ENCODE peak calls at places on chromosomes 12 and 14, in seven cellular contexts. One of them, this sample, is unnamed.

GRCh38 chr12:14171111-14171510 is 189.7 kb upstream of the GRIN2B start:
- DNase-seq in upper lobe of right lung: no peak
- DNase-seq in WTC11: no peak
- DNase-seq in colonic mucosa: no peak
- DNase-seq in left ventricle myocardium inferior: no peak
- DNase-seq in dorsolateral prefrontal cortex: no peak
- DNase-seq in heart left ventricle: no peak
- DNase-seq in this sample: no peak

GRCh38 chr12:75641031-75641780 is 129.8 kb upstream of the KRR1 start:
- DNase-seq in upper lobe of right lung: no peak
- DNase-seq in WTC11: no peak
- DNase-seq in colonic mucosa: no peak
- DNase-seq in left ventricle myocardium inferior: no peak
- DNase-seq in dorsolateral prefrontal cortex: no peak
- DNase-seq in heart left ventricle: no peak
- DNase-seq in this sample: no peak

GRCh38 chr14:92496458-92496857 is 17.1 kb upstream of the RIN3 start:
- DNase-seq in upper lobe of right lung: no peak
- DNase-seq in WTC11: no peak
- DNase-seq in colonic mucosa: peak
- DNase-seq in left ventricle myocardium inferior: no peak
- DNase-seq in dorsolateral prefrontal cortex: no peak
- DNase-seq in heart left ventricle: no peak
- DNase-seq in this sample: no peak

GRCh38 chr12:108040968-108041367 is 88.1 kb upstream of the WSCD2 start:
- DNase-seq in upper lobe of right lung: no peak
- DNase-seq in WTC11: no peak
- DNase-seq in colonic mucosa: no peak
- DNase-seq in left ventricle myocardium inferior: no peak
- DNase-seq in dorsolateral prefrontal cortex: no peak
- DNase-seq in heart left ventricle: no peak
- DNase-seq in this sample: no peak

GRCh38 chr14:57816568-57817284 is 49.2 kb downstream of the SLC35F4 start:
- DNase-seq in upper lobe of right lung: no peak
- DNase-seq in WTC11: no peak
- DNase-seq in colonic mucosa: no peak
- DNase-seq in left ventricle myocardium inferior: no peak
- DNase-seq in dorsolateral prefrontal cortex: no peak
- DNase-seq in heart left ventricle: no peak
- DNase-seq in this sample: no peak

GRCh38 chr12:98002887-98003493 is 512.4 kb upstream of the TMPO start:
- DNase-seq in upper lobe of right lung: no peak
- DNase-seq in WTC11: peak
- DNase-seq in colonic mucosa: peak
- DNase-seq in left ventricle myocardium inferior: no peak
- DNase-seq in dorsolateral prefrontal cortex: no peak
- DNase-seq in heart left ventricle: no peak
- DNase-seq in this sample: peak

GRCh38 chr12:111413442-111414086 is 7.8 kb downstream of the SH2B3 start:
- DNase-seq in upper lobe of right lung: no peak
- DNase-seq in WTC11: no peak
- DNase-seq in colonic mucosa: no peak
- DNase-seq in left ventricle myocardium inferior: peak
- DNase-seq in dorsolateral prefrontal cortex: no peak
- DNase-seq in heart left ventricle: peak
- DNase-seq in this sample: no peak

GRCh38 chr14:105894125-105894977 is 368.0 kb downstream of the TMEM121 start:
- DNase-seq in upper lobe of right lung: peak
- DNase-seq in WTC11: peak
- DNase-seq in colonic mucosa: no peak
- DNase-seq in left ventricle myocardium inferior: peak
- DNase-seq in dorsolateral prefrontal cortex: no peak
- DNase-seq in heart left ventricle: peak
- DNase-seq in this sample: no peak

GRCh38 chr12:27014085-27014858 is at the start of gene TM7SF3:
- DNase-seq in upper lobe of right lung: peak
- DNase-seq in WTC11: peak
- DNase-seq in colonic mucosa: peak
- DNase-seq in left ventricle myocardium inferior: peak
- DNase-seq in dorsolateral prefrontal cortex: peak
- DNase-seq in heart left ventricle: peak
- DNase-seq in this sample: peak

GRCh38 chr14:71654810-71655209 is 277.4 kb upstream of the RGS6 start:
- DNase-seq in upper lobe of right lung: no peak
- DNase-seq in WTC11: no peak
- DNase-seq in colonic mucosa: no peak
- DNase-seq in left ventricle myocardium inferior: no peak
- DNase-seq in dorsolateral prefrontal cortex: no peak
- DNase-seq in heart left ventricle: no peak
- DNase-seq in this sample: no peak

GRCh38 chr12:53985358-53985899 is 483 bp downstream of the HOXC10 start:
- DNase-seq in upper lobe of right lung: peak
- DNase-seq in WTC11: no peak
- DNase-seq in colonic mucosa: no peak
- DNase-seq in left ventricle myocardium inferior: no peak
- DNase-seq in dorsolateral prefrontal cortex: no peak
- DNase-seq in heart left ventricle: no peak
- DNase-seq in this sample: no peak

GRCh38 chr12:45388545-45388944 is 172.7 kb downstream of the ANO6 start:
- DNase-seq in upper lobe of right lung: no peak
- DNase-seq in WTC11: no peak
- DNase-seq in colonic mucosa: peak
- DNase-seq in left ventricle myocardium inferior: no peak
- DNase-seq in dorsolateral prefrontal cortex: no peak
- DNase-seq in heart left ventricle: no peak
- DNase-seq in this sample: no peak

GRCh38 chr14:87133073-87133815 is 859.7 kb downstream of the GALC start:
- DNase-seq in upper lobe of right lung: no peak
- DNase-seq in WTC11: no peak
- DNase-seq in colonic mucosa: peak
- DNase-seq in left ventricle myocardium inferior: peak
- DNase-seq in dorsolateral prefrontal cortex: no peak
- DNase-seq in heart left ventricle: peak
- DNase-seq in this sample: no peak

GRCh38 chr12:94798107-94798506 is 147.8 kb upstream of the TMCC3 start:
- DNase-seq in upper lobe of right lung: no peak
- DNase-seq in WTC11: no peak
- DNase-seq in colonic mucosa: no peak
- DNase-seq in left ventricle myocardium inferior: no peak
- DNase-seq in dorsolateral prefrontal cortex: no peak
- DNase-seq in heart left ventricle: no peak
- DNase-seq in this sample: no peak

GRCh38 chr12:91127296-91127695 is 16.0 kb upstream of the LUM start:
- DNase-seq in upper lobe of right lung: no peak
- DNase-seq in WTC11: no peak
- DNase-seq in colonic mucosa: no peak
- DNase-seq in left ventricle myocardium inferior: no peak
- DNase-seq in dorsolateral prefrontal cortex: no peak
- DNase-seq in heart left ventricle: no peak
- DNase-seq in this sample: no peak

GRCh38 chr14:73467800-73468199 is 9.5 kb upstream of the NUMB start:
- DNase-seq in upper lobe of right lung: no peak
- DNase-seq in WTC11: no peak
- DNase-seq in colonic mucosa: no peak
- DNase-seq in left ventricle myocardium inferior: no peak
- DNase-seq in dorsolateral prefrontal cortex: no peak
- DNase-seq in heart left ventricle: no peak
- DNase-seq in this sample: no peak

DNA sequence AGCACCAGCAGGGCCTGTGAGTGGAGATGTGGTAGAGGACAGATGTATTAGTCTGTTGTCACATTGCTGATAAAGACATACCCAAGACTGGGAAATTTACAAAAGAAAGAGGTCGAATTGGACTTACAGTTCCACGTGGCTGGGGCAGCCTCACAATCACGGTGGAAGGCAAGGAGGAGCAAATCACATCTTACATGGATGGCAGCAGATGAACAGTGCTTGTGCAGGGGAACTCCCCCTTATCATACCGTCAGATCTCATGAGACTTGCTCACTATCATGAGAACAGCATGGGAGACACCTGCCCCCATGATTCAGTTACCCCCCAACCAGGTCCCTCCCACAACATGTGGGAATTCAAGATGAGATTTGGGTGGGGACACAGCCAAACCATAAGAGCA is 361.9 kb downstream of the VRK1 start:
- DNase-seq in upper lobe of right lung: no peak
- DNase-seq in WTC11: no peak
- DNase-seq in colonic mucosa: no peak
- DNase-seq in left ventricle myocardium inferior: no peak
- DNase-seq in dorsolateral prefrontal cortex: no peak
- DNase-seq in heart left ventricle: no peak
- DNase-seq in this sample: no peak
- TF ChIP-seq CTCF in upper lobe of right lung: no peak
- TF ChIP-seq CTCF in WTC11: no peak
- TF ChIP-seq CTCF in colonic mucosa: no peak
- TF ChIP-seq CTCF in left ventricle myocardium inferior: no peak
- TF ChIP-seq CTCF in dorsolateral prefrontal cortex: no peak
- TF ChIP-seq CTCF in heart left ventricle: no peak
- TF ChIP-seq CTCF in this sample: no peak

GRCh38 chr12:57846285-57846576 is 298 bp downstream of the CTDSP2 start:
- DNase-seq in upper lobe of right lung: no peak
- DNase-seq in WTC11: no peak
- DNase-seq in colonic mucosa: no peak
- DNase-seq in left ventricle myocardium inferior: no peak
- DNase-seq in dorsolateral prefrontal cortex: no peak
- DNase-seq in heart left ventricle: no peak
- DNase-seq in this sample: no peak

GRCh38 chr12:57848208-57848607 is 1.7 kb upstream of the CTDSP2 start:
- DNase-seq in upper lobe of right lung: no peak
- DNase-seq in WTC11: no peak
- DNase-seq in colonic mucosa: no peak
- DNase-seq in left ventricle myocardium inferior: no peak
- DNase-seq in dorsolateral prefrontal cortex: no peak
- DNase-seq in heart left ventricle: no peak
- DNase-seq in this sample: no peak

GRCh38 chr12:57845478-57846284 is 848 bp downstream of the CTDSP2 start:
- DNase-seq in upper lobe of right lung: peak
- DNase-seq in WTC11: peak
- DNase-seq in colonic mucosa: peak
- DNase-seq in left ventricle myocardium inferior: peak
- DNase-seq in dorsolateral prefrontal cortex: peak
- DNase-seq in heart left ventricle: peak
- DNase-seq in this sample: peak

GRCh38 chr12:57844725-57845477 is 1.6 kb downstream of the CTDSP2 start:
- DNase-seq in upper lobe of right lung: peak
- DNase-seq in WTC11: peak
- DNase-seq in colonic mucosa: peak
- DNase-seq in left ventricle myocardium inferior: peak
- DNase-seq in dorsolateral prefrontal cortex: no peak
- DNase-seq in heart left ventricle: peak
- DNase-seq in this sample: peak

GRCh38 chr12:57846577-57847319 is at the start of gene CTDSP2:
- DNase-seq in upper lobe of right lung: peak
- DNase-seq in WTC11: peak
- DNase-seq in colonic mucosa: peak
- DNase-seq in left ventricle myocardium inferior: peak
- DNase-seq in dorsolateral prefrontal cortex: peak
- DNase-seq in heart left ventricle: peak
- DNase-seq in this sample: peak
- TF ChIP-seq CTCF in upper lobe of right lung: no peak
- TF ChIP-seq CTCF in WTC11: no peak
- TF ChIP-seq CTCF in colonic mucosa: no peak
- TF ChIP-seq CTCF in left ventricle myocardium inferior: peak
- TF ChIP-seq CTCF in dorsolateral prefrontal cortex: no peak
- TF ChIP-seq CTCF in heart left ventricle: no peak
- TF ChIP-seq CTCF in this sample: no peak

DNA sequence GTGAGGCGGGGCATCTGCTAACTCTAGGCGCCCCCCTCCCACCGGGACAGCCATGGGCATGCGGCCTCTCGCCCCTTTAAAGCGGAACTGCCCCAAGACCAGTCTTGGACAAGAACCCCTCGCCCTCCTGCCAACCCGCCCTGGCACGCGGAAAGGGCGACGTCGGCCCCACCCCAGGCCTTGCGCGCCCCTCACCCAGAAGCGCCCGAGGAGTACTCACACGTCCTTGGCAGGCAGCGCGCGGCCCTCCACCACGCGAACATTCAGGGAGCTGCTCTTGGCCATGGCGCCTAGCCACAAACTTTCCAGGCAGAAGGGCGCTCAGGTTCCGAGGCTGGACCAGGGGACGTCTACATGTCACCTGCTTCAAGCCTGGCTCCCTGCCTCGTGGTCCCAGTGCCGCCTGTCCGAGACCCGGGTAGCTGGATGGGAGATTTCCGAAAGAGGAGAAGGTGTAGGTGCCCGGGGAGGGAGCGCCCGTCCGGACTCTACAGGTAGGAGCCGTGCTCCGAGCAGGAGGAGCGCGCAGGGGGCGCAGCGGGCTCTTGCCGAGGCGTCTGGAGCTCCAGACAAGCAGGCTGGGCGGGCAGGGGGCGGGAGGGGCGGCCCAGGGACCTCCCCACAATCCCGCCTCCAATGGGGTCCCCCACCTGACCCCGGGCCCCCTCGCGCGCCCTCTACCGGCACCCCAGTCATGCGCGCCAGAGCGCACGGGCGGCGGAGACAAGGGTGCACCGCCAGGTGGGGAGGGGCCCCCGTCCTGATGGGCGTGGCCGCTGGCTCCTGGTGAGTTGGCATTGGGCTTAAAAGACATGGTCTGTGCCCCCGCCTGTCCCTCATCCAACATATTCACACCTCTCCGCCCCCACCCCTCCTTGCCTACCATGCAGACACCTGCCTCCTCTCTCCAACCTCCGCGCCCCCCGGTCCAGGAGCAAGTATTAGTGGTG is at the start of gene RASAL1:
- DNase-seq in upper lobe of right lung: no peak
- DNase-seq in WTC11: peak
- DNase-seq in colonic mucosa: peak
- DNase-seq in left ventricle myocardium inferior: no peak
- DNase-seq in dorsolateral prefrontal cortex: peak
- DNase-seq in heart left ventricle: peak
- DNase-seq in this sample: peak
- TF ChIP-seq CTCF in upper lobe of right lung: peak
- TF ChIP-seq CTCF in WTC11: peak
- TF ChIP-seq CTCF in colonic mucosa: peak
- TF ChIP-seq CTCF in left ventricle myocardium inferior: peak
- TF ChIP-seq CTCF in dorsolateral prefrontal cortex: peak
- TF ChIP-seq CTCF in heart left ventricle: no peak
- TF ChIP-seq CTCF in this sample: peak

DNA sequence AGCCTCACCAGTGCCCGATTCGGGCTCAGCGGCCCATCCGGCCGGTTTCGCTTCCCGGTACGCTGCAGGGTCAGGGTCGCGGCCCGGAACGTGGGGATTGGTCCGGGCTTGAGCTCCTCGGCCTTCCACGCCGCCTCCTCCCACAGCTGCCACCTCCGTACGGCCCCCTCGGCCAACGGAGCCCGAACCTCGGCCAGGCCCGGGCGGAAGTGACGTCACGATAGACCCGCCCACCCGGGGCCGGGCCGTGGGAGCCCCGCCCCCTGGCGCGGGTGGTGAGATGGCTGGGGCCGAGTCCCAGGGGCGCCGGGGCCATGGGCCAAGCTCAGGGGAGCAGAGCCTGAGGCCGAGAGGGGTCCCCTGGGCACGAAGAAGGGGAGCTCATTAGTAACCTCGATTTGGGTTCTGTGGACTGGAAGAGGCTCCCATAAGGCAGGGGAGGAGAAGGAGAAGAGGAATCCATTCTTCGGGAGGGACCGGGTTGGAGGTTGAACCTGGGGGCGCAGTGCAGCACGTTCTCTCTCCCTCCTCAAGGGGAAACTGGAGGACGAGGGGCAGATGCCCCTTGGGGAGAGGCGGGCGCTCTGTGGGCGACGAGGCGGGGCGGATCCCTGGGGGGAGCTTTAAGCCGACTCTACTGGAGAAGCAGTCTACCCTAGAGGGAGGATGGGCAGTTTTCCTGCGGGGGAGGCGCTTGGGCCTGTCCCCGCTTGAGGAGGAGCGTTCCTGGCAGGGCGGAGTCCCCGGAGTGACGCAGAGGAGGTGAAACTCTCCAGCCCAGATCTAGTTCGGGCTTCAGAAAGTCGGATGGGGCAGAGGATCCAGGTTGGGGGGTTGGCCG is at the start of gene MLF2:
- DNase-seq in upper lobe of right lung: peak
- DNase-seq in WTC11: peak
- DNase-seq in colonic mucosa: peak
- DNase-seq in left ventricle myocardium inferior: peak
- DNase-seq in dorsolateral prefrontal cortex: peak
- DNase-seq in heart left ventricle: peak
- DNase-seq in this sample: peak
- TF ChIP-seq CTCF in upper lobe of right lung: no peak
- TF ChIP-seq CTCF in WTC11: peak
- TF ChIP-seq CTCF in colonic mucosa: peak
- TF ChIP-seq CTCF in left ventricle myocardium inferior: no peak
- TF ChIP-seq CTCF in dorsolateral prefrontal cortex: peak
- TF ChIP-seq CTCF in heart left ventricle: peak
- TF ChIP-seq CTCF in this sample: peak